ENCODE peak calls at places on chromosomes 16 and 17, in four cellular contexts. G, Z, J and B are unnamed samples.

GRCh38 chr16:86391486-86391885 is 118.8 kb upstream of the FOXF1 start:
- DNase-seq in G (no peak), Z (no peak), J (no peak), B (no peak)

GRCh38 chr17:29005936-29006438 is at the start of gene SEZ6:
- DNase-seq in G (peak; percentile 86), Z (peak; percentile 78), J (peak; percentile 3), B (peak; percentile 92)

GRCh38 chr16:20383106-20384029 is 21.2 kb downstream of the PDILT start:
- DNase-seq in G (peak; percentile 64), Z (peak; percentile 72), J (peak; percentile 49), B (peak; percentile 78)

GRCh38 chr17:146546-146945 is 9.2 kb downstream of the SCGB1C2 start:
- DNase-seq in G (no peak), Z (no peak), J (no peak), B (no peak)

GRCh38 chr17:39925282-39926134 is 1.9 kb downstream of the ORMDL3 start:
- DNase-seq in G (no peak), Z (no peak), J (no peak), B (no peak)

GRCh38 chr17:50922107-50922506 is 56.0 kb upstream of the TOB1 start:
- DNase-seq in G (no peak), Z (peak; percentile 21), J (no peak), B (no peak)

GRCh38 chr17:10126554-10127493 is 71.6 kb downstream of the GAS7 start:
- DNase-seq in G (no peak), Z (peak; percentile 76), J (peak; percentile 61), B (peak; percentile 52)

GRCh38 chr17:31531336-31532160 is 140.1 kb downstream of the RAB11FIP4 start:
- DNase-seq in G (no peak), Z (no peak), J (no peak), B (no peak)

GRCh38 chr17:39161967-39162366 is 4.0 kb downstream of the ARL5C start:
- DNase-seq in G (no peak), Z (no peak), J (no peak), B (no peak)

GRCh38 chr16:3454093-3454492 is 10.6 kb downstream of the NAA60 start:
- DNase-seq in G (no peak), Z (peak; percentile 25), J (no peak), B (no peak)